ENCODE peak calls at places on chromosome 16, in four cellular contexts. One of them, this sample, is unnamed.

GRCh38 chr16:3953728-3954410 is 73.4 kb upstream of the CREBBP start:
- DNase-seq in skeletal muscle cell: no peak
- DNase-seq in A172: no peak
- DNase-seq in activated gamma-delta T cell treated with anti-CD3 and anti-CD28 coated beads, Interleukin-2, amount 50 U/mL, for 16 hours: no peak
- DNase-seq in this sample: no peak

GRCh38 chr16:27154573-27155521 is 48.5 kb upstream of the KDM8 start:
- DNase-seq in skeletal muscle cell: no peak
- DNase-seq in A172: peak; percentile 20
- DNase-seq in activated gamma-delta T cell treated with anti-CD3 and anti-CD28 coated beads, Interleukin-2, amount 50 U/mL, for 16 hours: peak; percentile 62
- DNase-seq in this sample: no peak

GRCh38 chr16:57284206-57284951 is at the start of gene PLLP:
- DNase-seq in A172: peak; percentile 21
- DNase-seq in skeletal muscle cell: no peak
- DNase-seq in activated gamma-delta T cell treated with anti-CD3 and anti-CD28 coated beads, Interleukin-2, amount 50 U/mL, for 16 hours: no peak
- DNase-seq in this sample: no peak

GRCh38 chr16:86019446-86020047 is 120.6 kb downstream of the IRF8 start:
- DNase-seq in A172: no peak
- DNase-seq in activated gamma-delta T cell treated with anti-CD3 and anti-CD28 coated beads, Interleukin-2, amount 50 U/mL, for 16 hours: no peak
- DNase-seq in skeletal muscle cell: no peak
- DNase-seq in this sample: no peak

GRCh38 chr16:58499615-58500328 is at the start of gene NDRG4:
- DNase-seq in skeletal muscle cell: peak; percentile 77
- DNase-seq in activated gamma-delta T cell treated with anti-CD3 and anti-CD28 coated beads, Interleukin-2, amount 50 U/mL, for 16 hours: no peak
- DNase-seq in A172: peak; percentile 89
- DNase-seq in this sample: no peak

GRCh38 chr16:56848955-56849689 is 15.9 kb upstream of the SLC12A3 start:
- DNase-seq in A172: peak; percentile 91
- DNase-seq in skeletal muscle cell: peak; percentile 41
- DNase-seq in activated gamma-delta T cell treated with anti-CD3 and anti-CD28 coated beads, Interleukin-2, amount 50 U/mL, for 16 hours: no peak
- DNase-seq in this sample: no peak

GRCh38 chr16:48284772-48285409 is 37.6 kb upstream of the ABCC11 start:
- DNase-seq in A172: no peak
- DNase-seq in skeletal muscle cell: no peak
- DNase-seq in activated gamma-delta T cell treated with anti-CD3 and anti-CD28 coated beads, Interleukin-2, amount 50 U/mL, for 16 hours: no peak
- DNase-seq in this sample: no peak

GRCh38 chr16:89827383-89828198 is 684 bp upstream of the SPIRE2 start:
- DNase-seq in skeletal muscle cell: no peak
- DNase-seq in activated gamma-delta T cell treated with anti-CD3 and anti-CD28 coated beads, Interleukin-2, amount 50 U/mL, for 16 hours: no peak
- DNase-seq in A172: peak; percentile 75
- DNase-seq in this sample: no peak

GRCh38 chr16:57380671-57381462 is 8.6 kb downstream of the CX3CL1 start:
- DNase-seq in skeletal muscle cell: no peak
- DNase-seq in activated gamma-delta T cell treated with anti-CD3 and anti-CD28 coated beads, Interleukin-2, amount 50 U/mL, for 16 hours: no peak
- DNase-seq in A172: peak; percentile 26
- DNase-seq in this sample: no peak

GRCh38 chr16:81625544-81626152 is 153.4 kb upstream of the PLCG2 start:
- DNase-seq in activated gamma-delta T cell treated with anti-CD3 and anti-CD28 coated beads, Interleukin-2, amount 50 U/mL, for 16 hours: no peak
- DNase-seq in A172: peak; percentile 82
- DNase-seq in skeletal muscle cell: no peak
- DNase-seq in this sample: no peak

GRCh38 chr16:79261461-79261860 is 339.1 kb downstream of the MAF start:
- DNase-seq in skeletal muscle cell: no peak
- DNase-seq in A172: no peak
- DNase-seq in activated gamma-delta T cell treated with anti-CD3 and anti-CD28 coated beads, Interleukin-2, amount 50 U/mL, for 16 hours: no peak
- DNase-seq in this sample: no peak

GRCh38 chr16:88103011-88103410 is 151.8 kb downstream of the BANP start:
- DNase-seq in skeletal muscle cell: no peak
- DNase-seq in activated gamma-delta T cell treated with anti-CD3 and anti-CD28 coated beads, Interleukin-2, amount 50 U/mL, for 16 hours: no peak
- DNase-seq in A172: no peak
- DNase-seq in this sample: no peak

GRCh38 chr16:12719972-12720371 is 83.7 kb downstream of the CPPED1 start:
- DNase-seq in activated gamma-delta T cell treated with anti-CD3 and anti-CD28 coated beads, Interleukin-2, amount 50 U/mL, for 16 hours: no peak
- DNase-seq in skeletal muscle cell: no peak
- DNase-seq in A172: no peak
- DNase-seq in this sample: no peak

GRCh38 chr16:56729351-56729735 is 586 bp upstream of the NUP93 start:
- DNase-seq in skeletal muscle cell: no peak
- DNase-seq in activated gamma-delta T cell treated with anti-CD3 and anti-CD28 coated beads, Interleukin-2, amount 50 U/mL, for 16 hours: no peak
- DNase-seq in A172: no peak
- DNase-seq in this sample: no peak

GRCh38 chr16:3149630-3150345 is 15.0 kb downstream of the ZNF213 start:
- DNase-seq in activated gamma-delta T cell treated with anti-CD3 and anti-CD28 coated beads, Interleukin-2, amount 50 U/mL, for 16 hours: no peak
- DNase-seq in skeletal muscle cell: no peak
- DNase-seq in A172: no peak
- DNase-seq in this sample: no peak

GRCh38 chr16:8878523-8878911 is 3.6 kb upstream of the LITAFD start:
- DNase-seq in activated gamma-delta T cell treated with anti-CD3 and anti-CD28 coated beads, Interleukin-2, amount 50 U/mL, for 16 hours: no peak
- DNase-seq in A172: peak; percentile 82
- DNase-seq in skeletal muscle cell: peak; percentile 51
- DNase-seq in this sample: no peak

GRCh38 chr16:29007865-29008593 is 23.2 kb downstream of the LAT start:
- DNase-seq in A172: peak; percentile 95
- DNase-seq in activated gamma-delta T cell treated with anti-CD3 and anti-CD28 coated beads, Interleukin-2, amount 50 U/mL, for 16 hours: peak; percentile 52
- DNase-seq in skeletal muscle cell: no peak
- DNase-seq in this sample: no peak

GRCh38 chr16:50537533-50538290 is 10.5 kb upstream of the NKD1 start:
- DNase-seq in activated gamma-delta T cell treated with anti-CD3 and anti-CD28 coated beads, Interleukin-2, amount 50 U/mL, for 16 hours: no peak
- DNase-seq in skeletal muscle cell: no peak
- DNase-seq in A172: no peak
- DNase-seq in this sample: no peak

GRCh38 chr16:67187175-67187900 is 2.6 kb downstream of the EXOC3L1 start:
- DNase-seq in activated gamma-delta T cell treated with anti-CD3 and anti-CD28 coated beads, Interleukin-2, amount 50 U/mL, for 16 hours: no peak
- DNase-seq in A172: no peak
- DNase-seq in skeletal muscle cell: no peak
- DNase-seq in this sample: no peak

GRCh38 chr16:80948886-80949502 is 57.7 kb downstream of the CMC2 start:
- DNase-seq in activated gamma-delta T cell treated with anti-CD3 and anti-CD28 coated beads, Interleukin-2, amount 50 U/mL, for 16 hours: no peak
- DNase-seq in A172: peak; percentile 30
- DNase-seq in skeletal muscle cell: no peak
- DNase-seq in this sample: no peak

GRCh38 chr16:57616241-57616640 is 12.2 kb upstream of the ADGRG1 start:
- DNase-seq in activated gamma-delta T cell treated with anti-CD3 and anti-CD28 coated beads, Interleukin-2, amount 50 U/mL, for 16 hours: no peak
- DNase-seq in skeletal muscle cell: no peak
- DNase-seq in A172: no peak
- DNase-seq in this sample: no peak

GRCh38 chr16:25613931-25614330 is 77.8 kb upstream of the HS3ST4 start:
- DNase-seq in A172: no peak
- DNase-seq in skeletal muscle cell: no peak
- DNase-seq in activated gamma-delta T cell treated with anti-CD3 and anti-CD28 coated beads, Interleukin-2, amount 50 U/mL, for 16 hours: no peak
- DNase-seq in this sample: no peak

GRCh38 chr16:68900009-68900408 is 56.7 kb downstream of the TANGO6 start:
- DNase-seq in skeletal muscle cell: no peak
- DNase-seq in A172: no peak
- DNase-seq in activated gamma-delta T cell treated with anti-CD3 and anti-CD28 coated beads, Interleukin-2, amount 50 U/mL, for 16 hours: no peak
- DNase-seq in this sample: no peak

GRCh38 chr16:57656342-57656955 is 11.7 kb upstream of the ADGRG3 start:
- DNase-seq in A172: no peak
- DNase-seq in skeletal muscle cell: no peak
- DNase-seq in activated gamma-delta T cell treated with anti-CD3 and anti-CD28 coated beads, Interleukin-2, amount 50 U/mL, for 16 hours: no peak
- DNase-seq in this sample: no peak

GRCh38 chr16:89132194-89133005 is 38.7 kb downstream of the ACSF3 start:
- DNase-seq in activated gamma-delta T cell treated with anti-CD3 and anti-CD28 coated beads, Interleukin-2, amount 50 U/mL, for 16 hours: no peak
- DNase-seq in skeletal muscle cell: no peak
- DNase-seq in A172: no peak
- DNase-seq in this sample: no peak

GRCh38 chr16:67968440-67969285 is at the start of gene SLC12A4:
- DNase-seq in skeletal muscle cell: peak; percentile 40
- DNase-seq in A172: peak; percentile 41
- DNase-seq in activated gamma-delta T cell treated with anti-CD3 and anti-CD28 coated beads, Interleukin-2, amount 50 U/mL, for 16 hours: peak; percentile 76
- DNase-seq in this sample: no peak

GRCh38 chr16:56549744-56550385 is 15.0 kb upstream of the MT4 start:
- DNase-seq in activated gamma-delta T cell treated with anti-CD3 and anti-CD28 coated beads, Interleukin-2, amount 50 U/mL, for 16 hours: no peak
- DNase-seq in skeletal muscle cell: no peak
- DNase-seq in A172: no peak
- DNase-seq in this sample: no peak

GRCh38 chr16:22898131-22898530 is 84.2 kb downstream of the HS3ST2 start:
- DNase-seq in skeletal muscle cell: no peak
- DNase-seq in activated gamma-delta T cell treated with anti-CD3 and anti-CD28 coated beads, Interleukin-2, amount 50 U/mL, for 16 hours: no peak
- DNase-seq in A172: no peak
- DNase-seq in this sample: no peak

GRCh38 chr16:84360170-84360569 is 8.2 kb upstream of the ATP2C2 start:
- DNase-seq in skeletal muscle cell: no peak
- DNase-seq in activated gamma-delta T cell treated with anti-CD3 and anti-CD28 coated beads, Interleukin-2, amount 50 U/mL, for 16 hours: no peak
- DNase-seq in A172: peak; percentile 81
- DNase-seq in this sample: no peak

GRCh38 chr16:27685802-27686201 is 135.9 kb downstream of the KATNIP start:
- DNase-seq in skeletal muscle cell: peak; percentile 67
- DNase-seq in activated gamma-delta T cell treated with anti-CD3 and anti-CD28 coated beads, Interleukin-2, amount 50 U/mL, for 16 hours: no peak
- DNase-seq in A172: no peak
- DNase-seq in this sample: no peak

GRCh38 chr16:89046491-89046890 is 47.2 kb upstream of the ACSF3 start:
- DNase-seq in A172: no peak
- DNase-seq in activated gamma-delta T cell treated with anti-CD3 and anti-CD28 coated beads, Interleukin-2, amount 50 U/mL, for 16 hours: no peak
- DNase-seq in skeletal muscle cell: no peak
- DNase-seq in this sample: no peak

GRCh38 chr16:66154801-66155200 is 211.7 kb upstream of the CDH5 start:
- DNase-seq in activated gamma-delta T cell treated with anti-CD3 and anti-CD28 coated beads, Interleukin-2, amount 50 U/mL, for 16 hours: no peak
- DNase-seq in skeletal muscle cell: peak; percentile 40
- DNase-seq in A172: no peak
- DNase-seq in this sample: no peak

GRCh38 chr16:79380990-79381389 is 219.5 kb downstream of the MAF start:
- DNase-seq in activated gamma-delta T cell treated with anti-CD3 and anti-CD28 coated beads, Interleukin-2, amount 50 U/mL, for 16 hours: no peak
- DNase-seq in A172: no peak
- DNase-seq in skeletal muscle cell: no peak
- DNase-seq in this sample: no peak

GRCh38 chr16:4098496-4098895 is 17.7 kb downstream of the ADCY9 start:
- DNase-seq in skeletal muscle cell: no peak
- DNase-seq in activated gamma-delta T cell treated with anti-CD3 and anti-CD28 coated beads, Interleukin-2, amount 50 U/mL, for 16 hours: no peak
- DNase-seq in A172: no peak
- DNase-seq in this sample: no peak

This sample was measured in Panc1.